ENCODE peak calls at places on chromosomes 3 and 15, in seven cellular contexts. O is lower lobe of right lung, X is cardiac muscle cell, L is left lung, W is tibial artery, N is upper lobe of right lung, I is fibroblast of lung. C is an unnamed sample.

GRCh38 chr15:85414495-85414894 is 34.1 kb downstream of the AKAP13 start:
- DNase-seq in O (no peak), X (no peak), L (no peak), W (no peak), N (no peak), I (no peak), C (no peak)

GRCh38 chr15:38252481-38253311 is at the start of gene SPRED1:
- DNase-seq in O (peak; percentile 82), X (peak; percentile 19), L (peak; percentile 78), W (peak; percentile 88), N (peak; percentile 91), I (peak; percentile 61), C (peak; percentile 40)

GRCh38 chr15:45338417-45338816 is 39.9 kb downstream of the GATM start:
- DNase-seq in O (no peak), X (no peak), L (no peak), W (no peak), N (no peak), I (no peak), C (no peak)

GRCh38 chr3:40524571-40525285 is at the start of gene ZNF621:
- DNase-seq in O (peak; percentile 95), X (peak; percentile 93), L (peak; percentile 91), W (peak; percentile 96), N (peak; percentile 96), I (peak; percentile 83), C (peak; percentile 75)

GRCh38 chr3:188578579-188579363 is 424.8 kb downstream of the LPP start:
- DNase-seq in O (peak; percentile 32), X (peak; percentile 14), L (peak; percentile 50), W (peak; percentile 94), N (no peak), I (peak; percentile 96), C (peak; percentile 45)

GRCh38 chr3:177348974-177349373 is 151.7 kb upstream of the TBL1XR1 start:
- DNase-seq in O (no peak), X (no peak), L (no peak), W (no peak), N (no peak), I (no peak), C (no peak)

GRCh38 chr3:175222356-175222755 is 363.2 kb downstream of the NAALADL2 start:
- DNase-seq in O (no peak), X (no peak), L (no peak), W (no peak), N (no peak), I (no peak), C (no peak)

GRCh38 chr3:12273045-12273695 is 15.7 kb upstream of the PPARG start:
- DNase-seq in O (no peak), X (no peak), L (no peak), W (no peak), N (no peak), I (no peak), C (no peak)

GRCh38 chr3:4245671-4246070 is 57.5 kb upstream of the SETMAR start:
- DNase-seq in O (no peak), X (peak; percentile 38), L (no peak), W (no peak), N (no peak), I (no peak), C (no peak)

GRCh38 chr3:34237946-34238345 is 439.5 kb downstream of the PDCD6IP start:
- DNase-seq in O (no peak), X (no peak), L (no peak), W (no peak), N (no peak), I (peak; percentile 6), C (no peak)

GRCh38 chr3:107987036-107987557 is 103.7 kb downstream of the CD47 start:
- DNase-seq in O (peak; percentile 72), X (no peak), L (peak; percentile 81), W (peak; percentile 90), N (no peak), I (peak; percentile 97), C (peak; percentile 96)

GRCh38 chr3:178472941-178473340 is 63.3 kb upstream of the KCNMB2 start:
- DNase-seq in O (no peak), X (no peak), L (no peak), W (no peak), N (no peak), I (no peak), C (no peak)

GRCh38 chr3:178479446-178479845 is 56.8 kb upstream of the KCNMB2 start:
- DNase-seq in O (no peak), X (no peak), L (no peak), W (no peak), N (no peak), I (no peak), C (no peak)

GRCh38 chr3:178476886-178477285 is 59.4 kb upstream of the KCNMB2 start:
- DNase-seq in O (no peak), X (no peak), L (no peak), W (no peak), N (no peak), I (no peak), C (no peak)

GRCh38 chr3:178474526-178474925 is 61.7 kb upstream of the KCNMB2 start:
- DNase-seq in O (no peak), X (no peak), L (no peak), W (no peak), N (no peak), I (no peak), C (no peak)

GRCh38 chr3:178475062-178475461 is 61.2 kb upstream of the KCNMB2 start:
- DNase-seq in O (no peak), X (peak; percentile 13), L (no peak), W (no peak), N (no peak), I (no peak), C (no peak)
- TF ChIP-seq CTCF in O (no peak), X (no peak), L (no peak), W (no peak), N (no peak), I (no peak), C (no peak)

GRCh38 chr15:29102911-29103824 is 166.5 kb downstream of the NSMCE3 start:
- DNase-seq in O (peak; percentile 49), X (no peak), L (no peak), W (no peak), N (no peak), I (no peak), C (no peak)

GRCh38 chr15:29099131-29099880 is 170.3 kb downstream of the NSMCE3 start:
- DNase-seq in O (no peak), X (no peak), L (no peak), W (no peak), N (no peak), I (no peak), C (no peak)

GRCh38 chr15:29103825-29104565 is 165.6 kb downstream of the NSMCE3 start:
- DNase-seq in O (peak; percentile 57), X (peak; percentile 87), L (peak; percentile 58), W (no peak), N (peak; percentile 77), I (peak; percentile 78), C (no peak)

GRCh38 chr15:29100486-29101000 is 169.1 kb downstream of the NSMCE3 start:
- DNase-seq in O (no peak), X (no peak), L (no peak), W (no peak), N (no peak), I (no peak), C (no peak)

GRCh38 chr15:29101491-29101890 is 168.1 kb downstream of the NSMCE3 start:
- DNase-seq in O (peak; percentile 32), X (no peak), L (no peak), W (no peak), N (no peak), I (no peak), C (no peak)
- H3K4me1 ChIP-seq in O (peaks cover 7% of the 10 kb centered on the region), X (no peaks in the 10 kb centered on the region), L (no peaks in the 10 kb centered on the region), W (peaks cover 4% of the 10 kb centered on the region), N (no peaks in the 10 kb centered on the region), I (no peaks in the 10 kb centered on the region), C (no peaks in the 10 kb centered on the region)

GRCh38 chr3:194324823-194325327 is 26.3 kb downstream of the CPN2 start:
- DNase-seq in O (no peak), X (no peak), L (no peak), W (no peak), N (no peak), I (no peak), C (no peak)
- H3K27ac ChIP-seq in O (no peak overlapping the region), X (peak overlapping the region; percentile 94), L (no peak overlapping the region), W (no peak overlapping the region), N (no peak overlapping the region), I (no peak overlapping the region), C (no peak overlapping the region)

DNA sequence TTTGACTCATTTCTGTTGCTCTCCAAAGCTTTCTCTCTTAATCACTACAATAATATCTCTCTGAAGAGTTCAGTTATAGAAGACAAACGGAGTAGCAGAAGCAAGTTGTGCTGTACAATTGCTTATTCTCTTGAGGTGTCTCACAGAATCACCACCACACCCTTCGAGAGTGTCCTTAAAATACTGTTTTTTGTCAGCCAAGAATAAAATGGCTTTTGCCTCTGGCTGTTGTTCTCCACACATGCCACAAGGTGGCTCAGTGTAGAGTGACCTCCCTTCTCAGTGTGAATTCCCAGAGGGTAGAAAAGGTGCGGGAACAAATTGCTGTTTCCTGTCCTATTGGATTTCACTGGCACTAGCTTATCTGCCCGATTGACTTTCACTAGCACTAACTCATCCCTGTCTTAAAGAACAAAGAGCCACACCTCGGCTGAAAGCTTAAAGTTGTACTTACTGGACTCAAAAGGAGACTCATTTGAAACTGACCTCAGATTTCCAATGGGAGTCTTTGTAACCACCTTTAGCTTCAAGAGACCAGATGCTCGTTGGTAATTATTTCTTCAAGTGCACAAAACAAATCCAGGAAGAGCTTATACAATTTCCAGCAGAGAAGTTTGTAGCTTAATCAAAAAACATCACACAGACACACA is 134.3 kb upstream of the SATB1 start:
- DNase-seq in O (no peak), X (peak; percentile 57), L (no peak), W (no peak), N (no peak), I (peak; percentile 14), C (peak; percentile 54)
- TF ChIP-seq CTCF in O (peak; percentile 72), X (peak; percentile 55), L (peak; percentile 72), W (peak; percentile 54), N (peak; percentile 81), I (peak; percentile 48), C (peak; percentile 77)

GRCh38 chr3:119305271-119305670 is 11.1 kb downstream of the ARHGAP31 start:
- DNase-seq in O (no peak), X (no peak), L (no peak), W (no peak), N (no peak), I (no peak), C (no peak)

GRCh38 chr3:119311191-119311925 is 17.2 kb downstream of the ARHGAP31 start:
- DNase-seq in O (no peak), X (no peak), L (no peak), W (no peak), N (no peak), I (peak; percentile 93), C (peak; percentile 78)

GRCh38 chr3:119310052-119310451 is 15.9 kb downstream of the ARHGAP31 start:
- DNase-seq in O (no peak), X (no peak), L (no peak), W (no peak), N (no peak), I (peak; percentile 99), C (no peak)

GRCh38 chr3:119309591-119309990 is 15.4 kb downstream of the ARHGAP31 start:
- DNase-seq in O (no peak), X (no peak), L (no peak), W (no peak), N (no peak), I (peak; percentile 75), C (no peak)

GRCh38 chr3:119308355-119308754 is 14.2 kb downstream of the ARHGAP31 start:
- DNase-seq in O (no peak), X (no peak), L (no peak), W (no peak), N (no peak), I (peak; percentile 64), C (no peak)
- H3K4me1 ChIP-seq in O (peaks cover 66% of the 10 kb centered on the region), X (peaks cover 31% of the 10 kb centered on the region), L (peaks cover 29% of the 10 kb centered on the region), W (no peaks in the 10 kb centered on the region), N (peaks cover 36% of the 10 kb centered on the region), I (peaks cover 30% of the 10 kb centered on the region), C (peaks cover 12% of the 10 kb centered on the region)

GRCh38 chr3:196643761-196644160 is 4.3 kb downstream of the NRROS start:
- DNase-seq in O (no peak), X (no peak), L (no peak), W (no peak), N (peak; percentile 51), I (no peak), C (no peak)
- H3K27ac ChIP-seq in O (peak overlapping the region; percentile 58), X (no peak overlapping the region), L (peak overlapping the region; percentile 92), W (no peak overlapping the region), N (peak overlapping the region; percentile 26), I (no peak overlapping the region), C (no peak overlapping the region)

C was measured in foreskin keratinocyte.